ENCODE peak calls at places on chromosomes 1 and 21, in four cellular contexts. V, N, P and J are unnamed samples.

GRCh38 chr1:206439205-206439604 is 31.1 kb upstream of the IKBKE start:
- DNase-seq in V (no peak), N (no peak), P (no peak), J (no peak)

GRCh38 chr1:159900086-159900680 is at the start of gene CFAP45:
- DNase-seq in P (no peak), V (no peak), N (peak), J (no peak)

GRCh38 chr1:20028125-20028524 is 41.9 kb upstream of the PLA2G5 start:
- DNase-seq in V (no peak), P (no peak), N (no peak), J (no peak)

GRCh38 chr1:155005076-155005971 is 2.7 kb downstream of the ZBTB7B start:
- DNase-seq in N (no peak), P (no peak), V (no peak), J (peak)

GRCh38 chr1:156959414-156959813 is 39.0 kb downstream of the LRRC71 start:
- DNase-seq in N (no peak), V (peak), P (no peak), J (no peak)

GRCh38 chr1:29315876-29316275 is 79.6 kb downstream of the PTPRU start:
- DNase-seq in P (no peak), N (no peak), V (no peak), J (no peak)

GRCh38 chr1:114156538-114157274 is 3.0 kb upstream of the SYT6 start:
- DNase-seq in N (no peak), V (no peak), P (no peak), J (peak)

GRCh38 chr1:22118291-22118992 is 24.5 kb downstream of the WNT4 start:
- DNase-seq in P (no peak), V (no peak), N (no peak), J (no peak)

GRCh38 chr1:242651817-242652216 is 127.3 kb upstream of the PLD5 start:
- DNase-seq in V (no peak), N (no peak), P (no peak), J (no peak)

GRCh38 chr1:11078631-11079030 is 18.8 kb upstream of the SRM start:
- DNase-seq in P (no peak), V (peak), N (no peak), J (no peak)

GRCh38 chr21:34192646-34193285 is 119.4 kb downstream of the MRPS6 start:
- DNase-seq in V (no peak), P (no peak), N (no peak), J (no peak)

GRCh38 chr1:88731475-88731874 is 47.4 kb downstream of the PKN2 start:
- DNase-seq in N (no peak), V (peak), P (no peak), J (no peak)

GRCh38 chr21:42218836-42219605 is at the start of gene ABCG1:
- DNase-seq in V (no peak), N (no peak), P (no peak), J (peak)

GRCh38 chr1:178581351-178581951 is 68.5 kb downstream of the TEX35 start:
- DNase-seq in P (no peak), N (no peak), V (no peak), J (no peak)